ENCODE peak calls at places on chromosomes 16 and 17, in eight cellular contexts. L, D, V, R, X, A, G and N are unnamed samples.

GRCh38 chr16:64712027-64712426 is 409.8 kb downstream of the CDH11 start:
- DNase-seq in L (no peak), D (no peak), V (no peak), R (no peak), X (no peak), A (no peak), G (no peak), N (peak)

GRCh38 chr17:80925668-80926067 is 66.0 kb upstream of the CHMP6 start:
- DNase-seq in L (no peak), D (no peak), V (no peak), R (no peak), X (no peak), A (no peak), G (no peak), N (no peak)

GRCh38 chr17:49438439-49438861 is 23.8 kb upstream of the PHB1 start:
- DNase-seq in L (no peak), D (no peak), V (no peak), R (no peak), X (no peak), A (no peak), G (no peak), N (no peak)

GRCh38 chr16:1781758-1782407 is 488 bp downstream of the SPSB3 start:
- DNase-seq in L (no peak), D (peak), V (peak), R (no peak), X (no peak), A (peak), G (peak), N (peak)

GRCh38 chr17:78873519-78874340 is 29.3 kb downstream of the CEP295NL start:
- DNase-seq in L (no peak), D (no peak), V (no peak), R (peak), X (no peak), A (no peak), G (no peak), N (peak)

GRCh38 chr17:77482375-77483127 is 341.8 kb downstream of the SEC14L1 start:
- DNase-seq in L (no peak), D (no peak), V (no peak), R (no peak), X (no peak), A (no peak), G (no peak), N (no peak)

GRCh38 chr16:87919681-87919994 is 16.7 kb downstream of the CA5A start:
- DNase-seq in L (no peak), D (no peak), V (no peak), R (no peak), X (no peak), A (no peak), G (peak), N (no peak)

GRCh38 chr17:40326014-40326831 is 17.2 kb downstream of the RARA start:
- DNase-seq in L (no peak), D (no peak), V (no peak), R (no peak), X (no peak), A (no peak), G (no peak), N (no peak)

GRCh38 chr17:45096141-45096540 is 35.0 kb downstream of the NMT1 start:
- DNase-seq in L (no peak), D (no peak), V (no peak), R (peak), X (no peak), A (peak), G (peak), N (peak)

GRCh38 chr16:28292731-28293588 is 635 bp downstream of the SBK1 start:
- DNase-seq in L (no peak), D (peak), V (peak), R (no peak), X (no peak), A (no peak), G (peak), N (no peak)

GRCh38 chr16:49283376-49284049 is 1.9 kb upstream of the CBLN1 start:
- DNase-seq in L (no peak), D (no peak), V (no peak), R (no peak), X (no peak), A (no peak), G (no peak), N (no peak)

GRCh38 chr16:4989391-4990006 is 31.4 kb downstream of the SEC14L5 start:
- DNase-seq in L (no peak), D (no peak), V (no peak), R (no peak), X (no peak), A (no peak), G (no peak), N (no peak)

GRCh38 chr16:68421076-68421475 is 27.2 kb downstream of the SMPD3 start:
- DNase-seq in L (no peak), D (no peak), V (no peak), R (no peak), X (no peak), A (no peak), G (no peak), N (no peak)

GRCh38 chr16:86522639-86523038 is 12.3 kb downstream of the FOXF1 start:
- DNase-seq in L (no peak), D (no peak), V (no peak), R (no peak), X (no peak), A (no peak), G (no peak), N (no peak)

GRCh38 chr17:74525781-74526288 is 5.4 kb downstream of the CD300LB start:
- DNase-seq in L (no peak), D (no peak), V (no peak), R (no peak), X (no peak), A (no peak), G (no peak), N (no peak)

GRCh38 chr16:89046491-89046890 is 47.2 kb upstream of the ACSF3 start:
- DNase-seq in L (no peak), D (no peak), V (no peak), R (no peak), X (no peak), A (no peak), G (no peak), N (no peak)

GRCh38 chr16:65178151-65178550 is 56.3 kb upstream of the CDH11 start:
- DNase-seq in L (no peak), D (no peak), V (no peak), R (peak), X (no peak), A (peak), G (no peak), N (peak)

GRCh38 chr17:14297161-14297851 is 3.6 kb upstream of the HS3ST3B1 start:
- DNase-seq in L (no peak), D (peak), V (peak), R (peak), X (no peak), A (peak), G (peak), N (peak)

GRCh38 chr17:4854181-4854681 is 21.1 kb downstream of the MINK1 start:
- DNase-seq in L (no peak), D (no peak), V (no peak), R (peak), X (no peak), A (peak), G (peak), N (peak)

GRCh38 chr16:14373901-14374300 is 256.2 kb downstream of the PARN start:
- DNase-seq in L (no peak), D (no peak), V (no peak), R (no peak), X (no peak), A (no peak), G (no peak), N (peak)

GRCh38 chr16:14955546-14956231 is 18.4 kb downstream of the NPIPA1 start:
- DNase-seq in L (no peak), D (no peak), V (no peak), R (no peak), X (no peak), A (no peak), G (no peak), N (no peak)

GRCh38 chr16:22120440-22120839 is 28.1 kb downstream of the VWA3A start:
- DNase-seq in L (no peak), D (no peak), V (peak), R (no peak), X (no peak), A (no peak), G (no peak), N (no peak)

GRCh38 chr16:84724619-84725307 is 25.0 kb downstream of the USP10 start:
- DNase-seq in L (no peak), D (no peak), V (no peak), R (no peak), X (no peak), A (peak), G (no peak), N (peak)

GRCh38 chr17:37488607-37489196 is 989 bp upstream of the DUSP14 start:
- DNase-seq in L (peak), D (peak), V (peak), R (peak), X (peak), A (peak), G (peak), N (peak)

GRCh38 chr16:49458656-49459445 is 85.2 kb downstream of the C16orf78 start:
- DNase-seq in L (no peak), D (no peak), V (no peak), R (no peak), X (no peak), A (no peak), G (no peak), N (no peak)

GRCh38 chr17:29593546-29594440 is 861 bp downstream of the ANKRD13B start:
- DNase-seq in L (no peak), D (no peak), V (peak), R (peak), X (no peak), A (peak), G (peak), N (peak)

GRCh38 chr17:8002646-8003593 is 505 bp downstream of the GUCY2D start:
- DNase-seq in L (no peak), D (no peak), V (no peak), R (no peak), X (no peak), A (no peak), G (no peak), N (no peak)